ENCODE peak calls at places on chromosomes 6 and 20, in six cellular contexts. One of them, this sample, is unnamed.

GRCh38 chr6:89888871-89889270 is 5.4 kb upstream of the GJA10 start:
- DNase-seq in uterus: no peak
- DNase-seq in mesenchymal stem cell: peak
- DNase-seq in thoracic aorta: no peak
- DNase-seq in PC-3: peak
- DNase-seq in spleen: no peak
- DNase-seq in this sample: no peak

GRCh38 chr6:13302751-13303667 is 25.3 kb downstream of the TBC1D7 start:
- DNase-seq in uterus: peak
- DNase-seq in mesenchymal stem cell: peak
- DNase-seq in thoracic aorta: peak
- DNase-seq in PC-3: peak
- DNase-seq in spleen: peak
- DNase-seq in this sample: no peak

GRCh38 chr6:12401200-12401599 is 111.0 kb downstream of the EDN1 start:
- DNase-seq in uterus: no peak
- DNase-seq in mesenchymal stem cell: no peak
- DNase-seq in thoracic aorta: no peak
- DNase-seq in PC-3: no peak
- DNase-seq in spleen: no peak
- DNase-seq in this sample: no peak

GRCh38 chr6:26454641-26455040 is 3.1 kb upstream of the BTN2A1 start:
- DNase-seq in uterus: no peak
- DNase-seq in mesenchymal stem cell: no peak
- DNase-seq in thoracic aorta: no peak
- DNase-seq in PC-3: no peak
- DNase-seq in spleen: no peak
- DNase-seq in this sample: no peak

GRCh38 chr6:49923826-49924225 is 40.1 kb downstream of the DEFB114 start:
- DNase-seq in uterus: no peak
- DNase-seq in mesenchymal stem cell: no peak
- DNase-seq in thoracic aorta: no peak
- DNase-seq in PC-3: no peak
- DNase-seq in spleen: no peak
- DNase-seq in this sample: no peak

GRCh38 chr6:158609455-158610155 is 34.9 kb downstream of the DYNLT1 start:
- DNase-seq in uterus: no peak
- DNase-seq in mesenchymal stem cell: no peak
- DNase-seq in thoracic aorta: no peak
- DNase-seq in PC-3: no peak
- DNase-seq in spleen: no peak
- DNase-seq in this sample: no peak

GRCh38 chr6:83696674-83697073 is 12.2 kb downstream of the SNAP91 start:
- DNase-seq in uterus: no peak
- DNase-seq in mesenchymal stem cell: no peak
- DNase-seq in thoracic aorta: no peak
- DNase-seq in PC-3: peak
- DNase-seq in spleen: no peak
- DNase-seq in this sample: no peak

GRCh38 chr20:38926934-38927616 is 858 bp downstream of the FAM83D start:
- DNase-seq in uterus: no peak
- DNase-seq in mesenchymal stem cell: peak
- DNase-seq in thoracic aorta: no peak
- DNase-seq in PC-3: peak
- DNase-seq in spleen: no peak
- DNase-seq in this sample: no peak

GRCh38 chr6:134240664-134241431 is 77.1 kb downstream of the SGK1 start:
- DNase-seq in uterus: peak
- DNase-seq in mesenchymal stem cell: no peak
- DNase-seq in thoracic aorta: peak
- DNase-seq in PC-3: no peak
- DNase-seq in spleen: peak
- DNase-seq in this sample: no peak

GRCh38 chr20:63778034-63778752 is 38.6 kb downstream of the SLC2A4RG start:
- DNase-seq in uterus: no peak
- DNase-seq in mesenchymal stem cell: peak
- DNase-seq in thoracic aorta: no peak
- DNase-seq in PC-3: peak
- DNase-seq in spleen: no peak
- DNase-seq in this sample: no peak

GRCh38 chr6:46221221-46221793 is 50.5 kb upstream of the ENPP5 start:
- DNase-seq in uterus: no peak
- DNase-seq in mesenchymal stem cell: peak
- DNase-seq in thoracic aorta: no peak
- DNase-seq in PC-3: peak
- DNase-seq in spleen: no peak
- DNase-seq in this sample: no peak

GRCh38 chr6:35718911-35719381 is 17.9 kb upstream of the ARMC12 start:
- DNase-seq in uterus: peak
- DNase-seq in mesenchymal stem cell: peak
- DNase-seq in thoracic aorta: no peak
- DNase-seq in PC-3: no peak
- DNase-seq in spleen: no peak
- DNase-seq in this sample: no peak

GRCh38 chr6:35722121-35722761 is 14.6 kb upstream of the ARMC12 start:
- DNase-seq in uterus: peak
- DNase-seq in mesenchymal stem cell: no peak
- DNase-seq in thoracic aorta: no peak
- DNase-seq in PC-3: no peak
- DNase-seq in spleen: no peak
- DNase-seq in this sample: no peak

GRCh38 chr6:35718354-35718695 is 18.5 kb upstream of the ARMC12 start:
- DNase-seq in uterus: no peak
- DNase-seq in mesenchymal stem cell: no peak
- DNase-seq in thoracic aorta: no peak
- DNase-seq in PC-3: no peak
- DNase-seq in spleen: no peak
- DNase-seq in this sample: no peak

GRCh38 chr6:35719407-35719829 is 17.4 kb upstream of the ARMC12 start:
- DNase-seq in uterus: peak
- DNase-seq in mesenchymal stem cell: no peak
- DNase-seq in thoracic aorta: no peak
- DNase-seq in PC-3: no peak
- DNase-seq in spleen: no peak
- DNase-seq in this sample: no peak

GRCh38 chr6:35719830-35720733 is 16.8 kb upstream of the ARMC12 start:
- DNase-seq in uterus: peak
- DNase-seq in mesenchymal stem cell: peak
- DNase-seq in thoracic aorta: no peak
- DNase-seq in PC-3: no peak
- DNase-seq in spleen: peak
- DNase-seq in this sample: no peak
- H3K27ac ChIP-seq in uterus: peak
- H3K27ac ChIP-seq in mesenchymal stem cell: peak
- H3K27ac ChIP-seq in thoracic aorta: peak
- H3K27ac ChIP-seq in PC-3: no peak
- H3K27ac ChIP-seq in spleen: peak
- H3K27ac ChIP-seq in this sample: no peak

GRCh38 chr6:3829285-3829684 is 19.9 kb upstream of the FAM50B start:
- DNase-seq in uterus: no peak
- DNase-seq in mesenchymal stem cell: no peak
- DNase-seq in thoracic aorta: no peak
- DNase-seq in PC-3: no peak
- DNase-seq in spleen: no peak
- DNase-seq in this sample: no peak

GRCh38 chr6:3822747-3823445 is 26.3 kb upstream of the FAM50B start:
- DNase-seq in uterus: no peak
- DNase-seq in mesenchymal stem cell: no peak
- DNase-seq in thoracic aorta: no peak
- DNase-seq in PC-3: peak
- DNase-seq in spleen: no peak
- DNase-seq in this sample: no peak

GRCh38 chr6:3823671-3824070 is 25.5 kb upstream of the FAM50B start:
- DNase-seq in uterus: no peak
- DNase-seq in mesenchymal stem cell: no peak
- DNase-seq in thoracic aorta: no peak
- DNase-seq in PC-3: no peak
- DNase-seq in spleen: no peak
- DNase-seq in this sample: no peak

GRCh38 chr6:3825331-3825831 is 23.8 kb upstream of the FAM50B start:
- DNase-seq in uterus: peak
- DNase-seq in mesenchymal stem cell: peak
- DNase-seq in thoracic aorta: no peak
- DNase-seq in PC-3: peak
- DNase-seq in spleen: no peak
- DNase-seq in this sample: no peak

DNA sequence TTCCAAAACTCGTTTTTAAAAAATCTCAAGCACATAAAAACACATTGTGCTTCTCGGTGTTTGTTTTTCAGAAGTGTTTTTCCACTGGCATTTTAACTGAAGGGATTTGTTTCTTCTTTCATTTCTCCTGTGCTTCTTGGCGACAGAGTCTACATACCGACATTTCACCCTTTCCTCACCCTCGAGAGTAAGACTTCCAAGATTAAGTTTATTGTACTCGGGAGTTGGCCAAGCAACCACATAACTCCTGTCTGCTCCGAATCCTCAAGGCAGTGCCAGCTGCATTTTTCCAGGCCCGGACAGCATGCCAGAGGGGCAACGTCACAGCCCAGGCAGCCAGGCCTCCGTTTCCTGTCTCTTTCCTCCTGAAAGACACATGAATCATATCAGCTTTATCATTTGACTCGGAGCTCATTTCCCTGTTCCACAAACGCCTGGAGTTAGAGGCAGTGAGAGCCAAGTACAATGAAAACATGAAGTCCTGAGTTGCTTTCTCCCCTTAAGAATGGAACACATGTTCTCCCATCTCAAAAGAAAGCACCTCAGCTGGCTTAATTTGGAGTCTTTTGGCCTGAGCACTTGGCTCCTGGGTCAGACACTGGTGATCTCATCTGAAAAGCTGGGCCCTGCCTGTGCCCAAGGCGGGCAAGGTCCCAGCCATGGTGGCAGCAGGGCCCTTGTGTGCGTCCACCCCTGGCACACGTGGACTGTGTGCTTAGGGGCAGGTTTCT is 23.2 kb upstream of the FAM50B start:
- DNase-seq in uterus: peak
- DNase-seq in mesenchymal stem cell: peak
- DNase-seq in thoracic aorta: peak
- DNase-seq in PC-3: peak
- DNase-seq in spleen: peak
- DNase-seq in this sample: no peak
- H3K27ac ChIP-seq in uterus: peak
- H3K27ac ChIP-seq in mesenchymal stem cell: peak
- H3K27ac ChIP-seq in thoracic aorta: peak
- H3K27ac ChIP-seq in PC-3: peak
- H3K27ac ChIP-seq in spleen: peak
- H3K27ac ChIP-seq in this sample: no peak

DNA sequence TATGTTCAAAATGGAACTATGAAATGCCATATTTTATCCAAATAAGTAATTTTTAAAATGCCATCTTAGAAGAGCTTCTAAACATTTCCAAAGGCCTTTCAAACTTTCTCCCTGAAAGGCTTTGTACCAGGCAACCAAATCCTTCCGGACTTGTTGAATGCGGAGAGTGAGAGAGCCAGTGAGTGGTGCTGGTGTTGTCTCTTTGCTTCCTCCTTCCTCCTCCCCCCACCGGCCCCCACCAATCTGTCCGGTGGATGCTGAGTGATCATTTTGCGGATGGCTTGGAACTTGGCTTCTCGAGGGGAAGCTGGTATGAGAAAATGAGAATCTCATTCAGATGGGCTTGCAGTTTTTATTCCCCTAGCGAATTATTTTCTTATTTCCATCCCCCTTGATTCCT is 97.3 kb downstream of the ANKRD60 start:
- DNase-seq in uterus: peak
- DNase-seq in mesenchymal stem cell: no peak
- DNase-seq in thoracic aorta: no peak
- DNase-seq in PC-3: peak
- DNase-seq in spleen: no peak
- DNase-seq in this sample: peak
- H3K27ac ChIP-seq in uterus: peak
- H3K27ac ChIP-seq in mesenchymal stem cell: no peak
- H3K27ac ChIP-seq in thoracic aorta: peak
- H3K27ac ChIP-seq in PC-3: peak
- H3K27ac ChIP-seq in spleen: no peak
- H3K27ac ChIP-seq in this sample: peak

DNA sequence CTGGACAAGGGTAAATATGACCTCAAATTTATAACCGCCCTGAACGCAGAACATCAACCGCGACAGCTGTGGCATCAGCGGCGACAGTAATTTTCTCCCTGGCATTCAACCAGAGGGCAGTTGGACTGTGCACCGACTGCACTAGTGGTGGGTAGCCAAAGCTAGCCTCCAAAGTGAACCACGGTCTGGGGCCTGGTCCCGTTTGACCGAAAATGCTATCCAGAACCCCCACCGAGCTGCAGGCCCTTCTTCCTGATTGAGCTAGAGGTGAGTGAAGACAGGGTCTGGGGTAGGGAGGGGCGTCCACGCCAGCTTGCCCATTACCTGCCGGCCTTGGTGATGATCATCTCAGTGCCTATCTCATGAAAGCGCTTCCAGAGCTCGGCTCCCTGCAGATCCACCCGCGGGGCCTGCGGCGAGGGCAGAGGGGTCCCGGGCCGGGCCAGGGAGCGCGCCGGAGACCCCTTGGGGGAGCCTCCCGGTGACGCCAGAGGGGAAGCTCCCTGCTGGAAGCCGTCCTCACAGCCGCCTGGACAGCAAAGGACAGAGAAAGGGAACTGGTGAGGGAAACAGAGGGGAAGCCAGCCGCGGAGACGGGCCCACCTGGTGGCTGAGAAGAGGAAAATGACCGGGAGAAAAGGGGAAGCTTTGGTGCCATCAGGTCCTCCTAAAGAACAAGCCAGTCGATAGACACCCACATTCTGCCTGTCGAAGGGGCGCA is 2.0 kb downstream of the TBX18 start:
- DNase-seq in uterus: no peak
- DNase-seq in mesenchymal stem cell: peak
- DNase-seq in thoracic aorta: no peak
- DNase-seq in PC-3: no peak
- DNase-seq in spleen: no peak
- DNase-seq in this sample: peak
- H3K27ac ChIP-seq in uterus: no peak
- H3K27ac ChIP-seq in mesenchymal stem cell: peak
- H3K27ac ChIP-seq in thoracic aorta: peak
- H3K27ac ChIP-seq in PC-3: no peak
- H3K27ac ChIP-seq in spleen: no peak
- H3K27ac ChIP-seq in this sample: peak

DNA sequence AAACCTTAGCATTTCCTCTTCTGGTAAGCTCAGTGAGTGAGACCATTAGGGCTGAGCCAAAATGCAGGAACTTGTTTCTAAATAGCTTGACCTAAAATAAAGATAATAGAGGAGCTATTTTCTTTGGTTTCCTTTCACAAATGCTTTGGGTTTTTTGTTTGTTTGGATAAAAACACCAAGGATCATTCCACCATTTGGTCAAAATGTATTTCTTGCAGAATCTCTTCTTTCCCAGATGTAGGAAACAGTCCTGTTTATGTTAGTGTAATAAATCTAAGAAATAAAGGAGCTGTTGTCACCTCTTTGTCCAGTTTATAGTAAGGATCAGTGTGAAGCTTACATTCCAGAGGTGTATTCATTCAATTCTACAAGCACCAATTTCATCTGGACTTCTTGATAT is 297.8 kb downstream of the GJA1 start:
- DNase-seq in uterus: no peak
- DNase-seq in mesenchymal stem cell: peak
- DNase-seq in thoracic aorta: no peak
- DNase-seq in PC-3: no peak
- DNase-seq in spleen: no peak
- DNase-seq in this sample: no peak
- H3K27ac ChIP-seq in uterus: no peak
- H3K27ac ChIP-seq in mesenchymal stem cell: no peak
- H3K27ac ChIP-seq in thoracic aorta: peak
- H3K27ac ChIP-seq in PC-3: no peak
- H3K27ac ChIP-seq in spleen: no peak
- H3K27ac ChIP-seq in this sample: no peak

This sample was measured in WERI-Rb-1.